ENCODE peak calls at places on chromosomes 13 and 19, in six cellular contexts. A, U, V, Q, W and T are unnamed samples.

GRCh38 chr13:47858678-47859050 is 142.4 kb downstream of the SUCLA2 start:
- DNase-seq in U (no peak), W (no peak), Q (no peak), V (no peak), A (no peak), T (no peak)

GRCh38 chr19:40365613-40366401 is 17.3 kb downstream of the PLD3 start:
- DNase-seq in W (no peak), A (peak), V (no peak), U (peak), Q (peak), T (peak)

GRCh38 chr19:1125601-1126533 is 22.1 kb downstream of the GPX4 start:
- DNase-seq in W (no peak), A (no peak), Q (no peak), V (no peak), U (no peak), T (no peak)

GRCh38 chr19:40411125-40411842 is 1.9 kb downstream of the PRX start:
- DNase-seq in U (no peak), A (no peak), Q (no peak), V (no peak), W (no peak), T (no peak)

GRCh38 chr13:20160346-20161274 is at the start of gene GJA3:
- DNase-seq in A (peak), U (peak), W (no peak), V (peak), Q (peak), T (peak)

GRCh38 chr13:93413972-93414717 is 187.5 kb downstream of the GPC6 start:
- DNase-seq in U (no peak), Q (no peak), W (no peak), A (no peak), V (no peak), T (no peak)

GRCh38 chr19:11066326-11066725 is 22.9 kb upstream of the LDLR start:
- DNase-seq in W (no peak), U (no peak), Q (no peak), A (no peak), V (no peak), T (no peak)

GRCh38 chr13:82291852-82292251 is 1590.4 kb downstream of the SLITRK1 start:
- DNase-seq in W (no peak), Q (no peak), V (no peak), A (no peak), U (no peak), T (no peak)

GRCh38 chr13:32883501-32883900 is 132.7 kb upstream of the KL start:
- DNase-seq in A (no peak), U (no peak), Q (no peak), V (no peak), W (no peak), T (no peak)

GRCh38 chr13:90968510-90968909 is 379.0 kb upstream of the MIR17HG start:
- DNase-seq in U (peak), V (no peak), A (no peak), W (no peak), Q (no peak), T (no peak)

GRCh38 chr13:48126944-48127814 is 32.3 kb upstream of the MED4 start:
- DNase-seq in A (peak), V (peak), W (peak), U (peak), Q (peak), T (peak)

GRCh38 chr13:26300140-26300539 is 46.2 kb downstream of the CDK8 start:
- DNase-seq in Q (no peak), W (no peak), U (no peak), V (no peak), A (no peak), T (no peak)

GRCh38 chr19:41923045-41923788 is 5.0 kb downstream of the ERFL start:
- DNase-seq in U (no peak), W (no peak), Q (no peak), V (no peak), A (no peak), T (no peak)

GRCh38 chr19:48348039-48348438 is 15.7 kb downstream of the TMEM143 start:
- DNase-seq in A (no peak), W (no peak), U (no peak), Q (no peak), V (no peak), T (no peak)

GRCh38 chr13:25574437-25575426 is 203.0 kb downstream of the ATP8A2 start:
- DNase-seq in U (peak), W (peak), Q (peak), A (peak), V (peak), T (peak)

GRCh38 chr19:13164370-13165090 is 14.3 kb downstream of the IER2 start:
- DNase-seq in W (no peak), A (no peak), V (peak), Q (peak), U (peak), T (peak)

GRCh38 chr19:35341006-35341405 is 6.7 kb upstream of the FFAR1 start:
- DNase-seq in W (no peak), U (no peak), A (no peak), V (no peak), Q (no peak), T (no peak)

GRCh38 chr13:48844676-48845075 is 131.0 kb upstream of the FNDC3A start:
- DNase-seq in W (no peak), Q (no peak), V (no peak), U (no peak), A (no peak), T (no peak)

GRCh38 chr19:42188665-42189064 is 28.8 kb downstream of the DEDD2 start:
- DNase-seq in Q (no peak), A (no peak), U (no peak), V (no peak), W (no peak), T (no peak)

GRCh38 chr19:30386551-30387143 is 14.5 kb downstream of the ZNF536 start:
- DNase-seq in A (no peak), W (no peak), Q (no peak), V (no peak), U (no peak), T (no peak)

GRCh38 chr13:23339225-23339624 is 94.3 kb downstream of the SACS start:
- DNase-seq in V (no peak), Q (no peak), U (no peak), W (no peak), A (no peak), T (no peak)

GRCh38 chr19:16078759-16079707 is 2.7 kb downstream of the TPM4 start:
- DNase-seq in A (peak), Q (peak), U (no peak), W (peak), V (peak), T (peak)

GRCh38 chr19:19548915-19549537 is 11.0 kb downstream of the CILP2 start:
- DNase-seq in Q (no peak), A (no peak), V (no peak), W (no peak), U (no peak), T (no peak)

GRCh38 chr19:14091885-14092462 is 1.4 kb upstream of the SAMD1 start:
- DNase-seq in A (peak), Q (peak), U (no peak), V (no peak), W (no peak), T (peak)

GRCh38 chr13:79541426-79542049 is 60.6 kb downstream of the NDFIP2 start:
- DNase-seq in V (peak), A (peak), U (peak), W (no peak), Q (no peak), T (no peak)

GRCh38 chr13:108859202-108860012 is 230.0 kb downstream of the MYO16 start:
- DNase-seq in A (no peak), U (no peak), Q (no peak), W (no peak), V (no peak), T (no peak)

GRCh38 chr19:49335071-49335783 is at the start of gene CD37:
- DNase-seq in Q (peak), U (no peak), V (peak), W (peak), A (peak), T (peak)

GRCh38 chr19:13057147-13057572 is 45.5 kb downstream of the LYL1 start:
- DNase-seq in Q (no peak), V (no peak), W (no peak), A (no peak), U (no peak), T (no peak)

GRCh38 chr13:45206340-45206739 is 5.5 kb upstream of the KCTD4 start:
- DNase-seq in A (no peak), V (no peak), Q (no peak), U (no peak), W (no peak), T (no peak)

GRCh38 chr19:11989112-11989456 is 24.2 kb downstream of the ZNF763 start:
- DNase-seq in A (no peak), V (no peak), Q (no peak), W (no peak), U (no peak), T (no peak)